ENCODE peak calls at places on chromosomes 11 and 22, in five cellular contexts. O is colonic mucosa; D is endothelial cell of umbilical vein; M is A549; H is CD8-positive, alpha-beta T cell. C is an unnamed sample.
A peak's percentile ranks its signal among the peaks of the same experiment; 100 is the strongest.

GRCh38 chr11:120306519-120307242 is 18.4 kb upstream of the TLCD5 start:
- DNase-seq in O (peak; percentile 76), D (peak; percentile 49), M (peak; percentile 65), H (no peak), C (peak; percentile 57)

GRCh38 chr22:39457546-39458442 is 982 bp downstream of the MGAT3 start:
- DNase-seq in O (no peak), D (no peak), M (no peak), H (no peak), C (no peak)

GRCh38 chr11:128908391-128909246 is 17.5 kb downstream of the KCNJ5 start:
- DNase-seq in O (peak; percentile 70), D (peak; percentile 92), M (peak; percentile 12), H (no peak), C (peak; percentile 90)

GRCh38 chr11:120778692-120779490 is 245.0 kb upstream of the TBCEL start:
- DNase-seq in O (no peak), D (no peak), M (no peak), H (no peak), C (no peak)

GRCh38 chr11:11533751-11534150 is 88.1 kb downstream of the GALNT18 start:
- DNase-seq in O (no peak), D (no peak), M (no peak), H (no peak), C (no peak)

GRCh38 chr11:113818426-113818825 is 38.8 kb downstream of the CLDN25 start:
- DNase-seq in O (no peak), D (no peak), M (no peak), H (no peak), C (no peak)

GRCh38 chr11:85187992-85188391 is 439.2 kb downstream of the DLG2 start:
- DNase-seq in O (no peak), D (no peak), M (peak; percentile 29), H (no peak), C (no peak)

GRCh38 chr11:14237333-14237988 is 121.5 kb downstream of the RRAS2 start:
- DNase-seq in O (no peak), D (no peak), M (no peak), H (no peak), C (peak; percentile 26)

GRCh38 chr11:16632295-16633200 is 105.9 kb upstream of the C11orf58 start:
- DNase-seq in O (no peak), D (peak; percentile 8), M (peak; percentile 38), H (no peak), C (no peak)

GRCh38 chr11:129590753-129591475 is 215.3 kb downstream of the BARX2 start:
- DNase-seq in O (no peak), D (no peak), M (no peak), H (no peak), C (no peak)

GRCh38 chr11:105149477-105149876 is 9.9 kb upstream of the CARD18 start:
- DNase-seq in O (no peak), D (no peak), M (no peak), H (no peak), C (no peak)

GRCh38 chr11:133160754-133161153 is 371.5 kb downstream of the OPCML start:
- DNase-seq in O (no peak), D (no peak), M (no peak), H (no peak), C (no peak)

GRCh38 chr11:26842458-26842841 is 120.6 kb upstream of the SLC5A12 start:
- DNase-seq in O (no peak), D (no peak), M (no peak), H (no peak), C (no peak)

GRCh38 chr22:24807284-24807950 is 1.4 kb downstream of the SGSM1 start:
- DNase-seq in O (no peak), D (no peak), M (peak; percentile 22), H (no peak), C (peak; percentile 43)

GRCh38 chr11:82722236-82722635 is 11.4 kb downstream of the FAM181B start:
- DNase-seq in O (no peak), D (no peak), M (no peak), H (no peak), C (no peak)

GRCh38 chr22:43969021-43969878 is 14.0 kb downstream of the SAMM50 start:
- DNase-seq in O (no peak), D (no peak), M (no peak), H (no peak), C (no peak)

GRCh38 chr11:134654161-134654915 is 242.3 kb upstream of the B3GAT1 start:
- DNase-seq in O (peak; percentile 10), D (no peak), M (no peak), H (peak; percentile 11), C (no peak)

GRCh38 chr22:29813563-29813962 is 24.5 kb downstream of the ASCC2 start:
- DNase-seq in O (no peak), D (no peak), M (peak; percentile 69), H (no peak), C (no peak)

GRCh38 chr11:25198704-25199103 is 701.9 kb downstream of the LUZP2 start:
- DNase-seq in O (no peak), D (no peak), M (no peak), H (no peak), C (no peak)

GRCh38 chr11:2661173-2662023 is 38.4 kb downstream of the KCNQ1OT1 start:
- DNase-seq in O (no peak), D (no peak), M (no peak), H (no peak), C (no peak)

GRCh38 chr11:67611165-67611564 is 4.4 kb downstream of the NDUFV1 start:
- DNase-seq in O (no peak), D (no peak), M (no peak), H (no peak), C (no peak)

GRCh38 chr11:116641561-116642045 is 131.2 kb downstream of the BUD13 start:
- DNase-seq in O (peak; percentile 40), D (peak; percentile 29), M (peak; percentile 33), H (no peak), C (peak; percentile 34)

GRCh38 chr22:34761111-34761510 is 304.8 kb upstream of the ISX start:
- DNase-seq in O (no peak), D (no peak), M (peak; percentile 10), H (no peak), C (no peak)

GRCh38 chr22:34437140-34437539 is 516.9 kb upstream of the LARGE1 start:
- DNase-seq in O (no peak), D (no peak), M (no peak), H (no peak), C (no peak)

GRCh38 chr22:25845985-25846745 is 104.2 kb downstream of the MYO18B start:
- DNase-seq in O (no peak), D (no peak), M (no peak), H (no peak), C (no peak)

GRCh38 chr11:13940611-13941256 is 21.8 kb upstream of the SPON1 start:
- DNase-seq in O (no peak), D (no peak), M (no peak), H (peak; percentile 49), C (no peak)

GRCh38 chr11:69113646-69114340 is 41.9 kb upstream of the SMIM38 start:
- DNase-seq in O (no peak), D (no peak), M (no peak), H (no peak), C (no peak)

GRCh38 chr11:69114811-69115523 is 40.8 kb upstream of the SMIM38 start:
- DNase-seq in O (no peak), D (no peak), M (no peak), H (no peak), C (no peak)

GRCh38 chr11:69114362-69114761 is 41.4 kb upstream of the SMIM38 start:
- DNase-seq in O (no peak), D (no peak), M (no peak), H (no peak), C (no peak)

GRCh38 chr11:69111578-69112247 is 44.0 kb upstream of the SMIM38 start:
- DNase-seq in O (no peak), D (no peak), M (no peak), H (no peak), C (no peak)

DNA sequence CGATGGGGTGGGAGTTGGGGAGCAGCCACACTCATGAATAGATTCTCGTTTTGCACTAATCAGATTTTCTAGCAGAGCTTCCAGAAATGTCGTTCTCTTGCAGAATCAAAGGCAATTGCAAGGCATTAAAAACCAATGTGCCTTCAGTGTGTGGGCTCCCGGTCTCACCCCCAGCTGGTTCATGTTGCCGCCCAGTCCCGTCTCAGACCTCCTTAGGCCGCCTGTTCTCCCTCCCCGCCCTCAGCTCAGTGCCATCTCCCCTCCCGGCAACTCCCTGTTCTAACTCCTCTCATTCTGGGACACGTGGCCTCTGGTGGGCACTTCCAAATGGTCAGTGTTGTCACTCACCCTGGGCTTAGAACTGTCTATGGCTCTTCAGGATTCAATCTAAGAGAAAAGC is 42.5 kb upstream of the SMIM38 start:
- DNase-seq in O (no peak), D (no peak), M (no peak), H (no peak), C (no peak)
- TF ChIP-seq CTCF in O (no peak), D (no peak), M (no peak), H (no peak), C (no peak)

GRCh38 chr11:95925011-95925410 is 1.1 kb upstream of the MTMR2 start:
- DNase-seq in O (no peak), D (no peak), M (peak; percentile 53), H (no peak), C (no peak)

GRCh38 chr11:95926714-95927113 is 2.8 kb upstream of the MTMR2 start:
- DNase-seq in O (no peak), D (no peak), M (no peak), H (no peak), C (no peak)

GRCh38 chr11:95931916-95932315 is 8.0 kb upstream of the MTMR2 start:
- DNase-seq in O (no peak), D (no peak), M (no peak), H (no peak), C (no peak)

GRCh38 chr11:95933594-95933993 is 9.7 kb upstream of the MTMR2 start:
- DNase-seq in O (no peak), D (no peak), M (no peak), H (no peak), C (no peak)

DNA sequence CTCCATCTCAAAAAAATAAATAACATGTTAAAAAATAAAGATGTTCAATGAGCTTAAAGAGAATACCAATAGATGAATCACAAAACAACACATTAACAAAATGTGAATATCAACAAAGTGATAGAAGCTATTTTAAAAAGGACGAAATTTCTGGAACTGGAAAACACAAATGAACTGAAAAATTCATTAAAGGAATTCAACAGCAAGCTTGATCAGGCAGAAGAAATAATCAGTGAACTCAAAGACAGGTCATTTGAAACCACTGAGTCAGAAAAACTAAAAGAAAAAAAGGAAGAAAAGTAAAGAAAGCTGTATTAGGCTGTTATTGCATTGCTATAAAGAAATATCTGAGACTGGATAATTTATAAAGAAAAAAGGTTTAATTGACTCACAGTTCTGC is 7.0 kb upstream of the MTMR2 start:
- DNase-seq in O (no peak), D (no peak), M (no peak), H (no peak), C (no peak)
- H3K27ac ChIP-seq in O (no peak overlapping the region), D (no peak overlapping the region), M (no peak overlapping the region), H (no peak overlapping the region), C (no peak overlapping the region)

GRCh38 chr22:17213976-17214375 is 5.3 kb downstream of the ADA2 start:
- DNase-seq in O (peak; percentile 56), D (peak; percentile 40), M (peak; percentile 24), H (peak; percentile 59), C (peak; percentile 41)
- TF ChIP-seq CTCF in O (peak; percentile 40), D (peak; percentile 39), M (no peak), H (peak; percentile 30), C (peak; percentile 33)

DNA sequence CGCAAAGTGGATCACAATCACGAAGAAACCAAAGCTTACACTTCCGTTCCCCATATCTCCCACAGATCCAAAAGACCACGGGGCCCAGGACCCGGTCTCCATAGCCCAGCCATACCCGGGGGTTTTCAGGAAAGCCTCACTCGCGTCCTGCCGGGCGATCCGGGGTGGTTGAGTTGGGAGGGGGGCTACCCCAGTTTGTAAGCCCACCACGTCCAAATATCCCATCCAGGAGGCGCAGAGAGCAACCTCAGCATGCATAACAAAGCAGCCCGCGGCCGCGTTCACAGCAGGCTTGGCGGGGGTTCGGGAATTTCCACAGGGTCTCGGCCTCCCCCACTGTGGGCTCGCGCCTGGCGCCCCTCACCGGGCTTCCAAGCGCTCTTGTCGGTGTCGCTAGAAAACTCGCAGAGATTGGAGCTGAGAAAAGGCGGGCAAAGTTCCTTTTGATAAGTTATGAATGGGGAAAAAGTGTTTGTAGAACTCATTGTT is 9.5 kb downstream of the SDF2L1 start:
- DNase-seq in O (no peak), D (no peak), M (no peak), H (no peak), C (no peak)
- H3K27ac ChIP-seq in O (no peak overlapping the region), D (peak overlapping the region; percentile 61), M (no peak overlapping the region), H (no peak overlapping the region), C (no peak overlapping the region)

C was measured in adrenal gland.